ENCODE peak calls at places on chromosomes 4 and X, in six cellular contexts. I is HCT116, P is HepG2, U is K562, Y is SK-N-SH, G is H1. L is an unnamed sample.

GRCh38 chrX:104310084-104310483 is 55.4 kb upstream of the ESX1 start:
- DNase-seq in I (no peak), P (no peak), U (peak), Y (peak), G (no peak), L (no peak)

GRCh38 chr4:88291003-88291402 is 6.6 kb upstream of the PPM1K start:
- DNase-seq in I (peak), P (no peak), U (peak), Y (peak), G (no peak), L (no peak)

GRCh38 chr4:72975488-72975784 is 94.1 kb downstream of the COX18 start:
- DNase-seq in I (no peak), P (no peak), U (no peak), Y (no peak), G (no peak), L (no peak)

GRCh38 chr4:16993966-16994840 is 95.8 kb upstream of the LDB2 start:
- DNase-seq in I (no peak), P (no peak), U (no peak), Y (no peak), G (no peak), L (no peak)

GRCh38 chrX:104795804-104796203 is 229.8 kb downstream of the IL1RAPL2 start:
- DNase-seq in I (no peak), P (no peak), U (no peak), Y (no peak), G (no peak), L (no peak)

GRCh38 chr4:67988986-67989385 is 25.7 kb upstream of the TMPRSS11A start:
- DNase-seq in I (no peak), P (no peak), U (no peak), Y (no peak), G (no peak), L (no peak)

GRCh38 chr4:15689540-15689939 is 7.9 kb downstream of the FAM200B start:
- DNase-seq in I (no peak), P (no peak), U (no peak), Y (no peak), G (no peak), L (no peak)

GRCh38 chr4:76011700-76012387 is 4.5 kb upstream of the CXCL9 start:
- DNase-seq in I (no peak), P (no peak), U (no peak), Y (peak), G (no peak), L (peak)

GRCh38 chrX:137926090-137926489 is 360.2 kb downstream of the ZIC3 start:
- DNase-seq in I (no peak), P (no peak), U (no peak), Y (peak), G (no peak), L (no peak)

GRCh38 chr4:155999743-156000142 is 46.1 kb upstream of the CTSO start:
- DNase-seq in I (peak), P (no peak), U (no peak), Y (no peak), G (peak), L (no peak)

GRCh38 chr4:155684892-155685550 is 18.4 kb downstream of the GUCY1A1 start:
- DNase-seq in I (no peak), P (no peak), U (no peak), Y (no peak), G (no peak), L (no peak)

GRCh38 chrX:56805399-56805798 is 76.4 kb downstream of the NBDY start:
- DNase-seq in I (no peak), P (no peak), U (no peak), Y (no peak), G (no peak), L (no peak)

GRCh38 chr4:46124773-46125172 is 919 bp upstream of the GABRG1 start:
- DNase-seq in I (no peak), P (no peak), U (no peak), Y (peak), G (no peak), L (no peak)

GRCh38 chr4:150001815-150002214 is 76.4 kb upstream of the DCLK2 start:
- DNase-seq in I (no peak), P (no peak), U (no peak), Y (no peak), G (no peak), L (no peak)

GRCh38 chrX:40996886-40997530 is 88.2 kb upstream of the USP9X start:
- DNase-seq in I (peak), P (peak), U (peak), Y (peak), G (no peak), L (no peak)

GRCh38 chrX:19964017-19964710 is 26.7 kb downstream of the BCLAF3 start:
- DNase-seq in I (no peak), P (no peak), U (no peak), Y (no peak), G (no peak), L (no peak)

GRCh38 chr4:107855723-107856122 is 31.0 kb downstream of the SGMS2 start:
- DNase-seq in I (no peak), P (no peak), U (no peak), Y (no peak), G (no peak), L (no peak)

GRCh38 chr4:77773101-77773500 is 46.1 kb downstream of the CNOT6L start:
- DNase-seq in I (no peak), P (no peak), U (no peak), Y (no peak), G (no peak), L (no peak)

GRCh38 chr4:153374471-153374870 is 30.0 kb downstream of the MND1 start:
- DNase-seq in I (no peak), P (no peak), U (no peak), Y (no peak), G (no peak), L (no peak)

GRCh38 chr4:102629686-102630085 is 128.5 kb downstream of the NFKB1 start:
- DNase-seq in I (no peak), P (no peak), U (no peak), Y (no peak), G (no peak), L (no peak)

GRCh38 chr4:110970642-110971041 is 347.8 kb upstream of the PITX2 start:
- DNase-seq in I (peak), P (peak), U (no peak), Y (no peak), G (peak), L (no peak)

GRCh38 chr4:28402751-28403150 is 1542.1 kb downstream of the STIM2 start:
- DNase-seq in I (no peak), P (no peak), U (no peak), Y (no peak), G (no peak), L (no peak)

GRCh38 chrX:46263494-46263893 is 281.7 kb downstream of the ZNF674 start:
- DNase-seq in I (peak), P (no peak), U (no peak), Y (no peak), G (no peak), L (no peak)

GRCh38 chr4:67875011-67875410 is 8.8 kb downstream of the TMPRSS11D start:
- DNase-seq in I (no peak), P (no peak), U (no peak), Y (no peak), G (no peak), L (no peak)

GRCh38 chr4:109614466-109614865 is 54.4 kb downstream of the MCUB start:
- DNase-seq in I (no peak), P (no peak), U (no peak), Y (no peak), G (no peak), L (no peak)

GRCh38 chr4:80646061-80646460 is 310.5 kb downstream of the CFAP299 start:
- DNase-seq in I (no peak), P (peak), U (no peak), Y (no peak), G (no peak), L (no peak)

GRCh38 chr4:165464813-165465381 is 86.1 kb downstream of the CPE start:
- DNase-seq in I (no peak), P (peak), U (peak), Y (peak), G (no peak), L (no peak)

GRCh38 chrX:10011261-10011931 is 44.2 kb downstream of the CLDN34 start:
- DNase-seq in I (no peak), P (no peak), U (no peak), Y (no peak), G (no peak), L (peak)

GRCh38 chr4:61273237-61273636 is 73.1 kb downstream of the ADGRL3 start:
- DNase-seq in I (no peak), P (no peak), U (no peak), Y (no peak), G (no peak), L (no peak)

GRCh38 chr4:153143527-153144348 is 60.5 kb upstream of the TRIM2 start:
- DNase-seq in I (peak), P (no peak), U (peak), Y (peak), G (no peak), L (no peak)

GRCh38 chr4:155392486-155393184 is 15.9 kb upstream of the MAP9 start:
- DNase-seq in I (peak), P (peak), U (no peak), Y (no peak), G (no peak), L (no peak)

GRCh38 chr4:14596437-14596836 is 405.8 kb upstream of the CPEB2 start:
- DNase-seq in I (no peak), P (no peak), U (no peak), Y (no peak), G (no peak), L (no peak)

GRCh38 chrX:153482376-153483015 is 12.1 kb upstream of the HAUS7 start:
- DNase-seq in I (no peak), P (no peak), U (no peak), Y (no peak), G (no peak), L (no peak)

GRCh38 chr4:3875466-3875865 is 109.3 kb downstream of the ADRA2C start:
- DNase-seq in I (no peak), P (no peak), U (no peak), Y (no peak), G (no peak), L (no peak)

GRCh38 chrX:30649859-30650258 is 3.4 kb upstream of the GK start:
- DNase-seq in I (no peak), P (peak), U (no peak), Y (no peak), G (no peak), L (no peak)

GRCh38 chr4:169058312-169058711 is 48.3 kb upstream of the CBR4 start:
- DNase-seq in I (no peak), P (no peak), U (no peak), Y (no peak), G (no peak), L (no peak)

GRCh38 chr4:183637461-183637860 is 21.5 kb downstream of the RWDD4 start:
- DNase-seq in I (no peak), P (no peak), U (no peak), Y (no peak), G (no peak), L (no peak)
- TF ChIP-seq CTCF in I (no peak), P (no peak), U (no peak), Y (no peak), G (no peak), L (no peak)

DNA sequence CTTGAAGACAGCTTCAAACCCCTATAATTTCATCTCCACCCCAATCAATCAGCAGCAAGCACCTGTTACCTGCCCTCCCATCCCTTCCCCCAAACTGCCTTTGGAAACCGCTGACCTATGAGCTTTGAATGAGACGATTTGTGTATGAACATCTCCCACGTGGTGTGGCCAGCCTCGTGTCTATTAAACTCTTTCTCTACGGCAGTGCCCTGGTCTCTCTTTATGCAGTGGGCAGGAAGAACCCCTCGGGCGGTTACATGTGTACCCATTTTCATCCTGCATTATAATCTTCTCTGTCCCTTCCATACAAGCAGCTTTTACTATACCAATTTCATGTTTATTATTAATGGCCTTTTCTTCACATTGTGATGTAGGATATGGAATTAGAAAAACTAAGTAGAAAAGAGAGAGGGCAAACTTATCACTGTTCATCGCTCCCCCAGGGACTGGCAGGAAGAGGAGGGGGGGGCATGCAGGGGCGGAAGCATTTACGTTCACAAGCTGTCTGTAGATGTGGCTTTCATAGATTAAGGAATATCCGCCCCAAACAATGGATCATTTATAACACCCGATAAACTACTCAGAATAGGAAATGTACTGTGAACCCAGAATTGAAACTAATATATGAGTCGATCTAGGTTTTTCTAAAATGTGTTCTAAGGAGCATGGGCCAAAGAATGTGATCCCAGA is 95.5 kb upstream of the ZNF518B start:
- DNase-seq in I (no peak), P (no peak), U (no peak), Y (no peak), G (no peak), L (no peak)
- TF ChIP-seq JUND in I (no peak), P (no peak), U (no peak), Y (no peak), G (no peak), L (no peak)

GRCh38 chr4:173521474-173522159 is 8.4 kb downstream of the HAND2 start:
- DNase-seq in I (no peak), P (no peak), U (no peak), Y (peak), G (no peak), L (no peak)
- TF ChIP-seq CTCF in I (no peak), P (no peak), U (no peak), Y (no peak), G (no peak), L (no peak)

GRCh38 chrX:49247916-49248811 is 12.9 kb downstream of the CCDC22 start:
- DNase-seq in I (no peak), P (no peak), U (no peak), Y (peak), G (no peak), L (no peak)
- TF ChIP-seq JUND in I (no peak), P (no peak), U (no peak), Y (no peak), G (no peak), L (no peak)

GRCh38 chrX:48761674-48762471 is at the start of gene GLOD5:
- DNase-seq in I (peak), P (peak), U (peak), Y (peak), G (peak), L (no peak)
- TF ChIP-seq CTCF in I (peak), P (peak), U (peak), Y (peak), G (peak), L (no peak)

GRCh38 chr4:1323635-1324442 is 23.2 kb upstream of the UVSSA start:
- DNase-seq in I (peak), P (no peak), U (no peak), Y (no peak), G (no peak), L (no peak)
- TF ChIP-seq JUND in I (peak), P (no peak), U (no peak), Y (peak), G (no peak), L (no peak)

L was measured in GM12878.